ENCODE peak calls at places on chromosomes 13 and 19, in nine cellular contexts. L, W, S, M, D, P, F, V and B are unnamed samples.

GRCh38 chr19:48645652-48646191 is at the start of gene CA11:
- DNase-seq in L (no peak), W (no peak), S (no peak), M (no peak), D (no peak), P (no peak), F (peak; percentile 74), V (no peak), B (no peak)

GRCh38 chr19:8367327-8368001 is 3.5 kb downstream of the ANGPTL4 start:
- DNase-seq in L (peak; percentile 89), W (peak; percentile 75), S (peak; percentile 99), M (no peak), D (no peak), P (peak; percentile 98), F (peak; percentile 61), V (peak; percentile 85), B (no peak)

GRCh38 chr13:80177327-80177726 is 163.6 kb downstream of the SPRY2 start:
- DNase-seq in L (no peak), W (no peak), S (no peak), M (no peak), D (no peak), P (no peak), F (no peak), V (no peak), B (no peak)

GRCh38 chr13:46552888-46553520 is at the start of gene LRCH1:
- DNase-seq in L (peak; percentile 93), W (peak; percentile 85), S (peak; percentile 89), M (peak; percentile 52), D (peak; percentile 66), P (peak; percentile 80), F (peak; percentile 77), V (peak; percentile 92), B (peak; percentile 69)

GRCh38 chr13:98892077-98892476 is 85.8 kb downstream of the DOCK9 start:
- DNase-seq in L (no peak), W (no peak), S (no peak), M (no peak), D (no peak), P (no peak), F (no peak), V (no peak), B (no peak)

GRCh38 chr13:66137384-66137783 is 1092.8 kb downstream of the PCDH9 start:
- DNase-seq in L (no peak), W (no peak), S (no peak), M (no peak), D (no peak), P (no peak), F (no peak), V (no peak), B (no peak)

GRCh38 chr13:94967183-94968039 is 255.1 kb upstream of the SOX21 start:
- DNase-seq in L (no peak), W (no peak), S (peak; percentile 9), M (no peak), D (peak; percentile 21), P (no peak), F (peak; percentile 81), V (no peak), B (no peak)

GRCh38 chr13:99027661-99028425 is 50.0 kb upstream of the DOCK9 start:
- DNase-seq in L (no peak), W (no peak), S (no peak), M (no peak), D (no peak), P (no peak), F (no peak), V (no peak), B (no peak)

GRCh38 chr19:32570081-32570785 is 10.8 kb upstream of the PDCD5 start:
- DNase-seq in L (peak; percentile 19), W (peak; percentile 24), S (peak; percentile 51), M (peak; percentile 26), D (peak; percentile 70), P (peak; percentile 57), F (peak; percentile 64), V (peak; percentile 50), B (no peak)

GRCh38 chr13:95643471-95643813 is 1.1 kb downstream of the DZIP1 start:
- DNase-seq in L (no peak), W (no peak), S (no peak), M (no peak), D (no peak), P (peak; percentile 43), F (no peak), V (peak; percentile 23), B (no peak)

GRCh38 chr13:77509221-77509620 is 26.3 kb upstream of the SCEL start:
- DNase-seq in L (no peak), W (no peak), S (no peak), M (no peak), D (no peak), P (peak; percentile 8), F (no peak), V (no peak), B (no peak)

GRCh38 chr19:34493649-34494044 is 12.1 kb downstream of the WTIP start:
- DNase-seq in L (no peak), W (no peak), S (no peak), M (no peak), D (no peak), P (no peak), F (no peak), V (no peak), B (no peak)

GRCh38 chr19:35154535-35155406 is at the start of gene FXYD5:
- DNase-seq in L (peak; percentile 76), W (peak; percentile 63), S (peak; percentile 55), M (no peak), D (peak; percentile 96), P (peak; percentile 80), F (peak; percentile 72), V (peak; percentile 53), B (no peak)

GRCh38 chr13:35720690-35721554 is 244.4 kb upstream of the MAB21L1 start:
- DNase-seq in L (peak; percentile 42), W (no peak), S (peak; percentile 53), M (peak; percentile 13), D (peak; percentile 59), P (peak; percentile 46), F (peak; percentile 93), V (peak; percentile 56), B (no peak)

GRCh38 chr19:44512326-44513298 is 12.3 kb upstream of the ZNF180 start:
- DNase-seq in L (no peak), W (no peak), S (no peak), M (peak; percentile 24), D (peak; percentile 71), P (peak; percentile 58), F (peak; percentile 87), V (no peak), B (no peak)

GRCh38 chr13:107124129-107124718 is 556.3 kb upstream of the ARGLU1 start:
- DNase-seq in L (no peak), W (no peak), S (no peak), M (no peak), D (peak; percentile 1), P (peak; percentile 36), F (no peak), V (no peak), B (no peak)

GRCh38 chr19:8126008-8126407 is 23.4 kb downstream of the FBN3 start:
- DNase-seq in L (no peak), W (no peak), S (no peak), M (no peak), D (no peak), P (no peak), F (no peak), V (no peak), B (no peak)

GRCh38 chr19:47122359-47123335 is 8.0 kb upstream of the SAE1 start:
- DNase-seq in L (no peak), W (no peak), S (no peak), M (no peak), D (no peak), P (peak; percentile 83), F (no peak), V (no peak), B (no peak)

GRCh38 chr19:50790898-50791562 is 815 bp downstream of the ACP4 start:
- DNase-seq in L (no peak), W (no peak), S (no peak), M (no peak), D (no peak), P (no peak), F (no peak), V (no peak), B (no peak)

GRCh38 chr19:50791594-50792245 is 1.5 kb downstream of the ACP4 start:
- DNase-seq in L (no peak), W (no peak), S (no peak), M (no peak), D (no peak), P (no peak), F (no peak), V (no peak), B (no peak)

GRCh38 chr19:50793558-50794065 is 3.4 kb downstream of the ACP4 start:
- DNase-seq in L (no peak), W (no peak), S (no peak), M (no peak), D (no peak), P (no peak), F (peak; percentile 53), V (no peak), B (no peak)

GRCh38 chr19:50792852-50793250 is 2.6 kb downstream of the ACP4 start:
- DNase-seq in L (no peak), W (no peak), S (no peak), M (no peak), D (no peak), P (no peak), F (no peak), V (no peak), B (no peak)

GRCh38 chr19:50792246-50792851 is 2.1 kb downstream of the ACP4 start:
- DNase-seq in L (no peak), W (no peak), S (no peak), M (no peak), D (no peak), P (no peak), F (no peak), V (no peak), B (no peak)
- TF ChIP-seq POLR2A in L (no peak), W (no peak), S (no peak), M (no peak), D (no peak), P (no peak), F (no peak), V (no peak), B (no peak)

GRCh38 chr13:63605403-63605802 is 2189.8 kb upstream of the PCDH20 start:
- DNase-seq in L (no peak), W (no peak), S (no peak), M (no peak), D (no peak), P (no peak), F (no peak), V (no peak), B (no peak)
- TF ChIP-seq CTCF in L (no peak), W (no peak), S (no peak), M (no peak), D (no peak), P (no peak), F (no peak), V (no peak), B (no peak)

GRCh38 chr19:18726417-18726767 is 42.9 kb downstream of the CRTC1 start:
- DNase-seq in L (no peak), W (no peak), S (no peak), M (no peak), D (no peak), P (no peak), F (no peak), V (no peak), B (no peak)
- TF ChIP-seq POLR2A in L (no peak), W (no peak), S (no peak), M (no peak), D (no peak), P (no peak), F (no peak), V (no peak), B (no peak)

DNA sequence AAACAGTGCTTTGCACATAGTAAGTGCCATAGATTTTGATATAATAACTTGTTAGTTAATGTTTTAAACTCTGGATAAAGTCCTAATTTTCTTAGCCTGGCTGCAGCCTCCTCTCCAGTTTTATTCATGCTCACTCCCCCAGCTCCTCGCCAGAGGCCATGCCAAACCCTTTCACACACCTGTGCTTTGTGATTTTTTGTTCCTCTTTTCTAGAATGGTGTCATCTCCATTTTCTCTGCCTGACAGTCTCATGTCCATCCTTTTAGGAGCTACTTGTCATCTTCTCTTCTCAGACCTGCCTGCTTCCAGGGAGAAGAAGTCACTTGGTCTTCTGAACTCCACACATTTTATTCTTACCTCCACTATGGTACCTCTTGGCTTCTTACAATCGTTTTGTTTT is 55.8 kb upstream of the SPATA13 start:
- DNase-seq in L (no peak), W (no peak), S (no peak), M (no peak), D (no peak), P (no peak), F (no peak), V (no peak), B (no peak)
- TF ChIP-seq CTCF in L (no peak), W (no peak), S (no peak), M (no peak), D (no peak), P (no peak), F (no peak), V (no peak), B (no peak)